ENCODE peak calls at places on chromosomes 4 and X, in nine cellular contexts. W is GM23248, E is GM12878, A is hepatocyte, X is neuronal stem cell, M is GM23338, J is OCI-LY7, O is SK-N-SH, F is astrocyte. N is an unnamed sample.

GRCh38 chrX:70174754-70175153 is 2.5 kb upstream of the DGAT2L6 start:
- DNase-seq in W (peak; percentile 36), E (no peak), A (no peak), X (no peak), M (no peak), J (no peak), O (no peak), F (peak; percentile 65), N (peak; percentile 69)

GRCh38 chr4:39591290-39591689 is 47.4 kb downstream of the SMIM14 start:
- DNase-seq in W (peak; percentile 12), E (no peak), A (no peak), X (no peak), M (no peak), J (peak; percentile 49), O (no peak), F (no peak), N (no peak)

GRCh38 chrX:74251006-74251930 is 52.7 kb upstream of the ZCCHC13 start:
- DNase-seq in W (peak; percentile 41), E (no peak), A (peak; percentile 55), X (no peak), M (no peak), J (no peak), O (no peak), F (peak; percentile 56), N (peak; percentile 56)

GRCh38 chr4:112361181-112361791 is 64.1 kb downstream of the ALPK1 start:
- DNase-seq in W (no peak), E (peak; percentile 82), A (no peak), X (no peak), M (peak; percentile 88), J (peak; percentile 61), O (no peak), F (peak; percentile 12), N (peak; percentile 30)

GRCh38 chrX:127138218-127138617 is 318.7 kb downstream of the PRR32 start:
- DNase-seq in W (no peak), E (no peak), A (no peak), X (no peak), M (peak; percentile 42), J (no peak), O (no peak), F (no peak), N (no peak)

GRCh38 chrX:19602866-19603620 is 87.7 kb upstream of the MAP3K15 start:
- DNase-seq in W (peak; percentile 88), E (no peak), A (no peak), X (no peak), M (no peak), J (no peak), O (no peak), F (peak; percentile 76), N (peak; percentile 82)

GRCh38 chr4:188596027-188596426 is 456.8 kb downstream of the TRIML1 start:
- DNase-seq in W (no peak), E (no peak), A (no peak), X (no peak), M (no peak), J (no peak), O (no peak), F (no peak), N (no peak)

GRCh38 chr4:145843651-145844050 is 95.0 kb downstream of the ZNF827 start:
- DNase-seq in W (no peak), E (no peak), A (no peak), X (no peak), M (no peak), J (no peak), O (no peak), F (no peak), N (no peak)

GRCh38 chr4:69957209-69957608 is 8.3 kb downstream of the CSN2 start:
- DNase-seq in W (no peak), E (no peak), A (no peak), X (no peak), M (peak; percentile 2), J (no peak), O (no peak), F (no peak), N (no peak)

GRCh38 chr4:104491396-104491821 is 3.3 kb downstream of the CXXC4 start:
- DNase-seq in W (peak; percentile 28), E (no peak), A (peak; percentile 74), X (peak; percentile 69), M (peak; percentile 64), J (no peak), O (peak; percentile 75), F (peak; percentile 18), N (peak; percentile 24)

DNA sequence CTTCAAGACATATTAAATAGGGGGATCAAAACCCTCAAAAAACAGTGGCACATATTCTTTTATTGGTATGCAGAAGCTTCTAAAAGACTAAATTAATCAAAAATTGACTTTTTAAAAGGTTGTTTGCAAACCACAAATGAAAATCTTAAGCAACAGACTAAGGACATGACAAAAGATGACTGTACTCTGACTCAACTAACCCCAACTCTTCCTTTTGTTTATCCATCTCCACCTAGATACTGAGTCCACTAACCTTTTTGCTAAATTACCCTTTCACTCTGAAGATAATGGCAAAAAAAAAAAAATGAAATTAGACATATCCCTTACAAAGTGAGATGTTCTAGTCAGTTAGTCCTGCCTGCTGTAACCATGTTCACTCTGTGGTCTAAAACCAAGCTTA is 91.6 kb upstream of the NLRP2B start:
- DNase-seq in W (peak; percentile 27), E (no peak), A (no peak), X (no peak), M (no peak), J (no peak), O (no peak), F (no peak), N (no peak)
- H2AFZ ChIP-seq in W (no peak overlapping the region), E (no peak overlapping the region), A (no peak overlapping the region), X (no peak overlapping the region), M (no peak overlapping the region), J (no peak overlapping the region), O (no peak overlapping the region), F (no peak overlapping the region), N (no peak overlapping the region)

GRCh38 chr4:89929425-89930272 is 35.0 kb downstream of the MMRN1 start:
- DNase-seq in W (no peak), E (peak; percentile 41), A (no peak), X (no peak), M (no peak), J (no peak), O (no peak), F (no peak), N (peak; percentile 6)
- H3K27ac ChIP-seq in W (no peak overlapping the region), E (no peak overlapping the region), A (no peak overlapping the region), X (no peak overlapping the region), M (no peak overlapping the region), J (no peak overlapping the region), O (no peak overlapping the region), F (no peak overlapping the region), N (no peak overlapping the region)

DNA sequence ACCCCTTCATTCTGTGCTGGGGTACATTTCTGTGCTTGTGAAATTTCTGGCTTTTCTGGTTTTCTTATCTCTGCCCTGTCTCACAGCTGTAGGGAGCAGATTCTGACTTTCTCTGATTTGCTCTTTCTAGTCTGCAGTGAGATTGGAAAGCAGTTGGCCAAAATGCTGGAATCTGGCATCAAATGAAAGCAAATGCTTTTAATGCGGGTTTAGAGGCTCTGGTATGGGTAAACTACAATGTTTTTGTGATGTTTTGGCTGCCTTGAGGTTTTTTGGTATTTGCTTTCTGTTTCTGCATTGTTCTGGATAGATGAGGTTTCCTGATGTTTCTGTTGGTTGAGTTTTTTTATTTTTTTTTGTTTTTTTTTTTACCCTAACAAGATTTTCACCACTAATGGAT is 23.8 kb downstream of the SMIM20 start:
- DNase-seq in W (peak; percentile 68), E (no peak), A (no peak), X (no peak), M (no peak), J (no peak), O (no peak), F (peak; percentile 82), N (peak; percentile 84)
- H3K4me3 ChIP-seq in W (peak overlapping the region; percentile 56), E (peak overlapping the region; percentile 37), A (no peak overlapping the region), X (no peak overlapping the region), M (no peak overlapping the region), J (no peak overlapping the region), O (no peak overlapping the region), F (no peak overlapping the region), N (no peak overlapping the region)

DNA sequence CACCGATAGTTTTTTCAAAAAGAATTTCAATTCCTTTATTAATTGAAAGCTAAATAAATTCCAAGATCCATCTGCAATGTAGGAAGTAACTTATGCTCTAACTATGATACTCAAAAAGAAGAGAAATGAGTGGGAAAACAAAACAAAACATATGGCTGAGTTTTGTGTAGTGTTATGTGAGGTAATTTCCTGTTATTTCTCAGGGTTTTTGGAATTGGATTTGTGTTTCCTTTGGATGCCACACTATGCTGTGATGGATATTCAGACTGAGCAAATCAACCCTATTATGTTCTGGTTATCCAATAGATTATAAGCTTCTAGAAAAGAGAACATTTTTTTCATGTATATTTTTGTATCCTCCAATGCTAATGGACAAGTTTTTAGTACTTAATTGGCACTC is 73.4 kb upstream of the RAPGEF2 start:
- DNase-seq in W (no peak), E (no peak), A (no peak), X (no peak), M (no peak), J (no peak), O (no peak), F (no peak), N (no peak)
- H2AFZ ChIP-seq in W (no peak overlapping the region), E (no peak overlapping the region), A (no peak overlapping the region), X (no peak overlapping the region), M (no peak overlapping the region), J (no peak overlapping the region), O (no peak overlapping the region), F (no peak overlapping the region), N (no peak overlapping the region)

GRCh38 chr4:101328063-101328602 is 19.2 kb downstream of the PPP3CA start:
- DNase-seq in W (no peak), E (peak; percentile 64), A (no peak), X (no peak), M (peak; percentile 21), J (no peak), O (no peak), F (no peak), N (no peak)
- H3K27ac ChIP-seq in W (no peak overlapping the region), E (peak overlapping the region; percentile 54), A (no peak overlapping the region), X (no peak overlapping the region), M (no peak overlapping the region), J (no peak overlapping the region), O (no peak overlapping the region), F (no peak overlapping the region), N (no peak overlapping the region)

GRCh38 chr4:76622126-76622525 is 187.1 kb downstream of the SHROOM3 start:
- DNase-seq in W (peak; percentile 72), E (no peak), A (no peak), X (no peak), M (no peak), J (no peak), O (no peak), F (no peak), N (peak; percentile 49)
- H3K4me3 ChIP-seq in W (no peak overlapping the region), E (no peak overlapping the region), A (no peak overlapping the region), X (no peak overlapping the region), M (no peak overlapping the region), J (no peak overlapping the region), O (no peak overlapping the region), F (no peak overlapping the region), N (no peak overlapping the region)

N was measured in fibroblast of lung.